ENCODE peak calls at places on chromosomes 3 and 15, in ten cellular contexts. Q is adrenal gland, Z is transverse colon, N is endothelial cell, F is cardiac fibroblast, D is BJ, P is coronary artery, B is breast epithelium, O is RWPE2, G is H9. S is an unnamed sample.

GRCh38 chr15:49495993-49496747 is 73.1 kb downstream of the FGF7 start:
- DNase-seq in B (no peak), O (no peak), D (no peak), G (no peak), P (no peak), Q (no peak), Z (no peak), N (no peak), F (peak; percentile 68), S (peak; percentile 39)

GRCh38 chr3:152658977-152659376 is 176.0 kb upstream of the P2RY1 start:
- DNase-seq in Z (no peak), G (no peak), P (no peak), N (no peak), B (no peak), F (no peak), Q (no peak), D (no peak), O (no peak), S (no peak)

GRCh38 chr3:194632983-194633348 is 253 bp downstream of the TMEM44 start:
- DNase-seq in G (no peak), F (no peak), B (no peak), P (peak; percentile 70), Q (no peak), O (no peak), N (no peak), Z (peak; percentile 28), D (no peak), S (no peak)

GRCh38 chr15:33200903-33201302 is 6.4 kb upstream of the FMN1 start:
- DNase-seq in B (no peak), O (no peak), Z (no peak), F (no peak), Q (no peak), D (no peak), G (no peak), P (no peak), N (no peak), S (no peak)

GRCh38 chr15:75452968-75453702 is 1.6 kb upstream of the SIN3A start:
- DNase-seq in F (peak; percentile 22), G (peak; percentile 80), O (peak; percentile 82), D (no peak), Z (peak; percentile 54), Q (peak; percentile 77), N (peak; percentile 51), B (peak; percentile 66), P (peak; percentile 84), S (no peak)

GRCh38 chr3:117230924-117231323 is 521.3 kb downstream of the TUSC7 start:
- DNase-seq in B (no peak), Q (no peak), G (no peak), D (no peak), F (no peak), N (no peak), Z (no peak), O (no peak), P (no peak), S (no peak)

GRCh38 chr3:66480666-66481065 is 20.2 kb downstream of the LRIG1 start:
- DNase-seq in F (no peak), N (no peak), Q (no peak), P (no peak), B (no peak), D (peak; percentile 35), G (no peak), O (no peak), Z (no peak), S (no peak)

GRCh38 chr15:88177451-88177850 is 79.1 kb downstream of the NTRK3 start:
- DNase-seq in B (no peak), D (no peak), F (no peak), Z (no peak), G (no peak), N (no peak), P (no peak), Q (no peak), O (no peak), S (no peak)

GRCh38 chr3:7074217-7074616 is 213.3 kb downstream of the GRM7 start:
- DNase-seq in Z (no peak), Q (no peak), P (no peak), F (no peak), N (no peak), B (no peak), O (no peak), G (no peak), D (no peak), S (no peak)

GRCh38 chr15:91975241-91975978 is 121.9 kb downstream of the SLCO3A1 start:
- DNase-seq in D (no peak), B (no peak), N (no peak), P (no peak), G (peak; percentile 40), F (no peak), Q (no peak), Z (no peak), O (no peak), S (no peak)

GRCh38 chr15:91970142-91970541 is 116.6 kb downstream of the SLCO3A1 start:
- DNase-seq in Q (no peak), G (no peak), D (no peak), N (no peak), F (peak; percentile 65), P (peak; percentile 84), Z (peak; percentile 31), B (peak; percentile 41), O (no peak), S (peak; percentile 56)

GRCh38 chr15:91968610-91969009 is 115.1 kb downstream of the SLCO3A1 start:
- DNase-seq in B (no peak), Q (no peak), F (no peak), O (no peak), P (no peak), D (no peak), N (no peak), G (peak; percentile 45), Z (no peak), S (no peak)

GRCh38 chr15:91974321-91974720 is 120.8 kb downstream of the SLCO3A1 start:
- DNase-seq in Z (no peak), B (no peak), N (no peak), Q (no peak), O (no peak), G (no peak), P (no peak), D (no peak), F (no peak), S (no peak)

DNA sequence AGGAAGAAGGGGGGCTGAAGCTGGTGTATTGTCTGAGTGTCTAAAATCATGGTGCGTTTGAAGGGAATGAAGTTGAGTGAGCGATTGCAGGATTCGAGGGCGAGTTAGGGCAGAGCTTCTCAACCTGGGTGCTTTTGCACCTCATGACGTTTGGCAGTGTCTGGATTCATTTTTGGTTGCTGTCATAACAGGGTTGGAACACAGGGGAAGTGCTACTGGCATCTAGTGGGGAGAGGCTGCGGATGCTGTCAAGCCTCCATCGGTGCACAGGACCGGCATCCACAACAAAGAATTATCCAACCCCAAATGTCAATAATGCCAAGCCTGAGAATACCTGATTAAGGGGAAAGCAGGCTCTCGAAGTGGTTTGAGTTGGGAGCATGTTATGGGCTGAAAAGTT is 120.0 kb downstream of the SLCO3A1 start:
- DNase-seq in O (no peak), F (no peak), N (no peak), Z (no peak), G (no peak), D (no peak), P (no peak), B (no peak), Q (no peak), S (no peak)
- TF ChIP-seq CTCF in O (peak; percentile 81), F (peak; percentile 17), N (no peak), Z (no peak), G (peak; percentile 30), D (no peak), P (no peak), B (no peak), Q (no peak), S (no peak)

DNA sequence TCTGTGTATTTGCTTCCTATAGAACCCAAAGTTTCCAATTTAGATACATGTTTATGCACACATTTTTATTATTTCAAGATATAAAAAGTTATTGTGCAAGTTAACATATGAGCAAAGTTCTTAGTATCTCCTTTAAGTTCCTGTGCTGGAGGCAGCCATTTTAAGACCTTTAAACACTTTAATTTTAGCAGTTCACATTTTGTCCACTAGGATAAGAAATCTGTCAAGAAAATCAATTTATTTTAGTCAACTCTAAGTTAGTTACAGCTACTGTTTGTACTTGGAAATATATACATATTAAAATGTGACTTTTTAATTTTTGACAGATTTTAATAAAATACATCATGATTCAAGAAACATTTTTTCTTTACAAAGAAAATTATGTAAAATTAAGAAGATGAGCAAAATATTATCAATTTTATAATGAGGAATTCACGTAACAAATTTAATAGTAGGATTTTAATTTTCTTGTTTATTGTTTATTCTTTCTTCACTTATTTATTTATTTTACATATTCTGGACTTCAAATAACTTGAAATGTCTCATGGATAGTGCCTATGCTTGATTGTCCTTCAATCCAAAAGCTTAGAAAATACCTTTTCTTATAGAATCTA is 402.6 kb upstream of the GBE1 start:
- DNase-seq in P (no peak), B (no peak), Z (no peak), F (peak; percentile 68), D (no peak), N (no peak), G (no peak), O (no peak), Q (no peak), S (no peak)
- TF ChIP-seq CTCF in P (no peak), B (no peak), Z (no peak), F (peak; percentile 42), D (peak; percentile 16), N (peak; percentile 82), G (peak; percentile 66), O (peak; percentile 27), Q (no peak), S (no peak)

GRCh38 chr3:53694051-53694450 is 152.2 kb downstream of the CHDH start:
- DNase-seq in O (no peak), G (no peak), B (no peak), P (no peak), Z (no peak), F (no peak), D (no peak), Q (peak; percentile 41), N (no peak), S (no peak)

GRCh38 chr3:53693441-53693840 is 152.8 kb downstream of the CHDH start:
- DNase-seq in Q (no peak), O (no peak), G (no peak), Z (no peak), P (no peak), D (no peak), B (no peak), N (no peak), F (no peak), S (no peak)

GRCh38 chr3:53694648-53695356 is 151.4 kb downstream of the CHDH start:
- DNase-seq in D (no peak), O (no peak), P (no peak), Q (peak; percentile 23), N (no peak), F (no peak), B (no peak), G (no peak), Z (no peak), S (no peak)

GRCh38 chr3:53700441-53700840 is 145.8 kb downstream of the CHDH start:
- DNase-seq in N (no peak), Z (no peak), Q (no peak), G (no peak), B (no peak), O (no peak), P (no peak), F (no peak), D (no peak), S (no peak)

GRCh38 chr3:53696401-53697172 is 149.6 kb downstream of the CHDH start:
- DNase-seq in G (no peak), F (no peak), Q (peak; percentile 53), P (no peak), Z (no peak), B (no peak), N (no peak), O (no peak), D (no peak), S (no peak)
- TF ChIP-seq CTCF in G (peak; percentile 33), F (no peak), Q (no peak), P (no peak), Z (no peak), B (no peak), N (no peak), O (no peak), D (peak; percentile 24), S (peak; percentile 19)

GRCh38 chr3:143436231-143436930 is 316.8 kb downstream of the CHST2 start:
- DNase-seq in D (no peak), G (no peak), F (peak; percentile 75), Z (no peak), P (no peak), N (no peak), Q (no peak), O (no peak), B (no peak), S (no peak)
- TF ChIP-seq CTCF in D (no peak), G (no peak), F (no peak), Z (no peak), P (no peak), N (no peak), Q (no peak), O (no peak), B (no peak), S (no peak)

S was measured in AG09319.